ENCODE peak calls at places on chromosomes 16 and 17, in seven cellular contexts. S is hepatocyte, U is aorta, N is WERI-Rb-1, M is coronary artery, Z is fibroblast of lung, R is transverse colon. T is an unnamed sample.
A peak's percentile ranks its signal among the peaks of the same experiment; 100 is the strongest.

GRCh38 chr17:68152161-68152571 is 95.7 kb upstream of the AMZ2 start:
- DNase-seq in S (no peak), U (no peak), N (no peak), R (peak; percentile 73), Z (no peak), M (no peak), T (no peak)

GRCh38 chr17:61411114-61411943 is 11.7 kb downstream of the TBX2 start:
- DNase-seq in U (peak; percentile 86), Z (peak; percentile 88), N (peak; percentile 85), M (peak; percentile 91), R (peak; percentile 60), S (peak; percentile 79), T (peak; percentile 61)

GRCh38 chr17:8739104-8739503 is 5.5 kb downstream of the CCDC42 start:
- DNase-seq in N (no peak), R (no peak), Z (no peak), M (no peak), S (peak; percentile 37), U (no peak), T (no peak)

GRCh38 chr16:50858877-50859627 is 117.2 kb downstream of the CYLD start:
- DNase-seq in N (no peak), R (no peak), U (no peak), M (no peak), Z (no peak), S (no peak), T (no peak)

GRCh38 chr17:45261577-45262515 is at the start of gene SPATA32:
- DNase-seq in S (peak; percentile 70), M (no peak), R (peak; percentile 72), N (no peak), Z (peak; percentile 31), U (peak; percentile 88), T (no peak)

GRCh38 chr16:583815-584591 is 5.9 kb upstream of the RAB40C start:
- DNase-seq in S (no peak), U (no peak), M (no peak), N (no peak), R (no peak), Z (no peak), T (no peak)

GRCh38 chr17:82502207-82502606 is 17.3 kb upstream of the FOXK2 start:
- DNase-seq in Z (peak; percentile 62), N (no peak), R (no peak), M (peak; percentile 59), U (peak; percentile 83), S (no peak), T (no peak)

GRCh38 chr17:11598274-11599221 is at the start of gene DNAH9:
- DNase-seq in M (peak; percentile 90), Z (peak; percentile 27), S (peak; percentile 98), U (peak; percentile 94), N (peak; percentile 98), R (peak; percentile 96), T (peak; percentile 6)

GRCh38 chr17:29566473-29567361 is at the start of gene ABHD15:
- DNase-seq in R (peak; percentile 84), U (peak; percentile 91), Z (peak; percentile 79), N (peak; percentile 64), M (peak; percentile 84), S (peak; percentile 90), T (peak; percentile 54)

GRCh38 chr17:21539146-21539545 is 153.2 kb upstream of the KCNJ18 start:
- DNase-seq in Z (peak; percentile 37), N (no peak), U (no peak), R (no peak), S (no peak), M (no peak), T (peak; percentile 4)

GRCh38 chr16:4933871-4934395 is 3.0 kb downstream of the PPL start:
- DNase-seq in U (no peak), Z (no peak), R (no peak), N (no peak), M (no peak), S (no peak), T (no peak)

GRCh38 chr16:89598199-89598598 is 15.2 kb upstream of the DPEP1 start:
- DNase-seq in U (no peak), S (no peak), M (no peak), Z (peak; percentile 57), N (peak; percentile 67), R (no peak), T (no peak)

GRCh38 chr17:7081341-7082062 is 1.5 kb upstream of the CLEC10A start:
- DNase-seq in S (no peak), N (no peak), M (no peak), U (peak; percentile 42), R (no peak), Z (no peak), T (no peak)

GRCh38 chr17:35254107-35254802 is 11.4 kb downstream of the SLFN5 start:
- DNase-seq in M (peak; percentile 80), U (no peak), R (peak; percentile 42), S (peak; percentile 71), N (no peak), Z (peak; percentile 99), T (peak; percentile 93)

GRCh38 chr17:48074322-48075054 is 26.3 kb downstream of the NFE2L1 start:
- DNase-seq in Z (peak; percentile 87), U (peak; percentile 86), M (no peak), N (peak; percentile 81), R (peak; percentile 84), S (peak; percentile 86), T (peak; percentile 56)

GRCh38 chr16:21302454-21302853 is 24.4 kb upstream of the CRYM start:
- DNase-seq in U (no peak), N (no peak), S (peak; percentile 25), Z (peak; percentile 6), R (no peak), M (no peak), T (no peak)

DNA sequence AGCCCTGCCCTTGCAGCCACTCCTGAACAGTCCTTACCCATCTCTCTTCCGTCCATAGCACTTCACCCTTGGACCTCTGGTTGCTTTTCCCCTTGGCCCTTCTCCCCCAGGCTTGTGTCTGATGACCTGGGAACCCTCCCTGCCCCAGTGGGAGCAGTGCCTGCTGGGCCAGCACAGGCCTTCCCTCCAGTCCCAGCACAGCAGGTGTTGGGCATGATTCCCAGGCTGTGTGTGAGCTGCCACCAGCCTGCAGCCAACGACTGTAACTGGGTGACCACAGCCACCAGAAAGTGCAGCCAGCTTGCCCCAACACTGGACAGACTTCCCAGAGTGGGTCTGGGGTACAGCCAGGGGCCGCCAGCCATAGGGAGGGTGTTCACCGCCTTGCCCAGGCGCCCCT is 30.0 kb downstream of the CRAMP1 start:
- DNase-seq in M (no peak), Z (no peak), R (no peak), U (no peak), N (no peak), S (no peak), T (no peak)
- H3K27ac ChIP-seq in M (no peak overlapping the region), Z (no peak overlapping the region), R (no peak overlapping the region), U (no peak overlapping the region), N (no peak overlapping the region), S (no peak overlapping the region), T (no peak overlapping the region)

GRCh38 chr17:78891406-78892061 is 11.5 kb downstream of the CEP295NL start:
- DNase-seq in S (no peak), Z (no peak), N (no peak), M (no peak), U (no peak), R (no peak), T (no peak)

GRCh38 chr17:78892936-78893379 is 10.0 kb downstream of the CEP295NL start:
- DNase-seq in M (no peak), U (no peak), S (no peak), R (no peak), N (no peak), Z (no peak), T (no peak)

GRCh38 chr17:78892520-78892919 is 10.5 kb downstream of the CEP295NL start:
- DNase-seq in N (no peak), S (no peak), M (no peak), Z (no peak), R (no peak), U (no peak), T (no peak)

GRCh38 chr17:78893684-78894083 is 9.3 kb downstream of the CEP295NL start:
- DNase-seq in S (no peak), R (no peak), M (no peak), N (no peak), Z (no peak), U (no peak), T (no peak)

GRCh38 chr17:78892062-78892456 is 10.9 kb downstream of the CEP295NL start:
- DNase-seq in S (no peak), N (no peak), Z (no peak), U (no peak), R (no peak), M (no peak), T (no peak)
- H3K27ac ChIP-seq in S (no peak overlapping the region), N (no peak overlapping the region), Z (no peak overlapping the region), U (no peak overlapping the region), R (peak overlapping the region; percentile 35), M (peak overlapping the region; percentile 30), T (no peak overlapping the region)

GRCh38 chr17:76844485-76844829 is 23.7 kb upstream of the MGAT5B start:
- DNase-seq in N (no peak), R (no peak), S (no peak), Z (no peak), M (no peak), U (no peak), T (no peak)

GRCh38 chr17:76843703-76844484 is 24.3 kb upstream of the MGAT5B start:
- DNase-seq in Z (no peak), M (no peak), U (no peak), R (no peak), S (no peak), N (peak; percentile 82), T (no peak)

GRCh38 chr17:76847031-76847430 is 21.2 kb upstream of the MGAT5B start:
- DNase-seq in N (no peak), M (no peak), Z (no peak), R (no peak), U (no peak), S (no peak), T (no peak)

GRCh38 chr17:76845524-76845923 is 22.7 kb upstream of the MGAT5B start:
- DNase-seq in R (no peak), S (no peak), M (no peak), N (no peak), U (no peak), Z (no peak), T (peak; percentile 24)

GRCh38 chr17:76844846-76845245 is 23.4 kb upstream of the MGAT5B start:
- DNase-seq in U (no peak), N (no peak), M (no peak), S (no peak), R (no peak), Z (no peak), T (no peak)
- H3K27ac ChIP-seq in U (no peak overlapping the region), N (no peak overlapping the region), M (no peak overlapping the region), S (no peak overlapping the region), R (no peak overlapping the region), Z (no peak overlapping the region), T (no peak overlapping the region)

DNA sequence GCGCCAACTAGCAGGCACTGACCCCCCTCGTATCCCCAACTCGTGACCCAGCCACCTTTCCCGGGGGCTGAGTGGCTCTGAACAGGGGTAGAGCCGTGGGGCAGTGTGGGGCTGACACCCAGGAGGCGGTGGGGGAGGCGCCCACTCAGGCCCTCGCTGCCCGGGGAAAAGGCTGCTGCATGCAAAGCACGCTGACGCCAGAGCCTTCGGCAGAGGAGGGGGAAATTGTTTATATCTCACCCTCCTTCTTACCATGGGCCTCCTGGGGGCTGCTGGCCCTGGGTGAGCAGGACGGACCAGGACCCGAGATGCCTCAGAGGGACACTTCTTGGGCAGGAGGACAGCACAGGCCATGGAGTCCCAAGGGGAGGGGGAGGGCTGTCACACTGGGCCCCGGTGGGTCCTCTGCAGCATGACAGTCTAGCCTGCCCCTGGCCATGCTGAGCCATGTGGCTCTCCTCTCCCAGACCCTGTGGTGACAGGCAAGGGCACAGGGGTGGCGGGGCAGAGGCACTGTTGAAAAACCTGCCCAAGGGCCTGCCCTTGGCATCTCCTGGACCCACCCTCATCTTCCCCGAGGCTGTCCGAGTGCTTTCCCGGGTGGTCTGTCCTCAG is 14.5 kb upstream of the ENPP7 start:
- DNase-seq in M (no peak), S (no peak), U (no peak), Z (no peak), N (no peak), R (no peak), T (no peak)
- H3K27ac ChIP-seq in M (no peak overlapping the region), S (peak overlapping the region; percentile 81), U (no peak overlapping the region), Z (no peak overlapping the region), N (no peak overlapping the region), R (no peak overlapping the region), T (no peak overlapping the region)